ENCODE peak calls at places on chromosomes 5 and 9, in four cellular contexts. Y is GM23338, N is HCT116, K is GM12878. R is an unnamed sample.

GRCh38 chr9:36572515-36573418 is at the start of gene MELK:
- DNase-seq in Y (peak), N (peak), K (no peak), R (peak)

GRCh38 chr5:42677156-42677842 is 79.3 kb upstream of the CCDC152 start:
- DNase-seq in Y (no peak), N (no peak), K (no peak), R (no peak)

GRCh38 chr5:96641368-96641767 is 20.8 kb upstream of the CAST start:
- DNase-seq in Y (no peak), N (no peak), K (no peak), R (no peak)

GRCh38 chr5:109406719-109407118 is 3.1 kb downstream of the PJA2 start:
- DNase-seq in Y (no peak), N (no peak), K (no peak), R (no peak)

GRCh38 chr5:159877894-159878448 is 38.3 kb upstream of the ADRA1B start:
- DNase-seq in Y (no peak), N (no peak), K (no peak), R (no peak)

GRCh38 chr5:139912804-139913203 is 117.2 kb downstream of the PSD2 start:
- DNase-seq in Y (no peak), N (no peak), K (no peak), R (no peak)

GRCh38 chr5:171067540-171068130 is 205.8 kb downstream of the RANBP17 start:
- DNase-seq in Y (no peak), N (no peak), K (no peak), R (no peak)

GRCh38 chr5:150441813-150442698 is 7.5 kb downstream of the RPS14 start:
- DNase-seq in Y (peak), N (no peak), K (no peak), R (no peak)

GRCh38 chr9:15746905-15747304 is 194.1 kb downstream of the CCDC171 start:
- DNase-seq in Y (peak), N (no peak), K (no peak), R (no peak)

GRCh38 chr5:96852769-96853168 is 23.5 kb upstream of the ERAP2 start:
- DNase-seq in Y (no peak), N (no peak), K (no peak), R (no peak)

GRCh38 chr5:54964405-54964804 is 21.0 kb downstream of the ESM1 start:
- DNase-seq in Y (no peak), N (no peak), K (no peak), R (no peak)

GRCh38 chr9:81575976-81576375 is 113.4 kb downstream of the TLE1 start:
- DNase-seq in Y (no peak), N (no peak), K (no peak), R (no peak)

GRCh38 chr9:31347082-31347617 is 1037.3 kb upstream of the ACO1 start:
- DNase-seq in Y (peak), N (no peak), K (peak), R (no peak)

GRCh38 chr5:148033138-148033537 is 30.6 kb upstream of the SPINK5 start:
- DNase-seq in Y (peak), N (no peak), K (no peak), R (no peak)

GRCh38 chr9:92440751-92441046 is 16.4 kb upstream of the OMD start:
- DNase-seq in Y (no peak), N (no peak), K (peak), R (no peak)

GRCh38 chr5:108141676-108142075 is 240.2 kb downstream of the FBXL17 start:
- DNase-seq in Y (no peak), N (no peak), K (no peak), R (no peak)

GRCh38 chr5:116313366-116313765 is 228.5 kb downstream of the COMMD10 start:
- DNase-seq in Y (no peak), N (no peak), K (no peak), R (no peak)

GRCh38 chr9:124480621-124480981 is 26.6 kb downstream of the NR5A1 start:
- DNase-seq in Y (peak), N (peak), K (no peak), R (no peak)

GRCh38 chr5:766666-767431 is 17.7 kb downstream of the ZDHHC11B start:
- DNase-seq in Y (no peak), N (no peak), K (no peak), R (no peak)

GRCh38 chr5:65861830-65862241 is 64.5 kb upstream of the ERBIN start:
- DNase-seq in Y (no peak), N (peak), K (no peak), R (no peak)

GRCh38 chr5:92599217-92599810 is 981.7 kb downstream of the NR2F1-AS1 start:
- DNase-seq in Y (no peak), N (no peak), K (no peak), R (peak)

GRCh38 chr9:113678874-113679273 is 197.2 kb upstream of the ZNF618 start:
- DNase-seq in Y (no peak), N (no peak), K (no peak), R (no peak)

GRCh38 chr5:56325039-56325438 is 91.9 kb upstream of the ANKRD55 start:
- DNase-seq in Y (no peak), N (no peak), K (no peak), R (no peak)

GRCh38 chr9:128107971-128108783 is 19.4 kb downstream of the PTGES2 start:
- DNase-seq in Y (no peak), N (no peak), K (no peak), R (no peak)

GRCh38 chr5:20276061-20276958 is 288.3 kb upstream of the CDH18 start:
- DNase-seq in Y (peak), N (no peak), K (no peak), R (no peak)

GRCh38 chr9:134325096-134325812 is 1.0 kb upstream of the RXRA start:
- DNase-seq in Y (peak), N (no peak), K (no peak), R (peak)

GRCh38 chr5:172276214-172276613 is 7.3 kb downstream of the UBTD2 start:
- DNase-seq in Y (no peak), N (no peak), K (no peak), R (no peak)

GRCh38 chr9:41229408-41230401 is 40.6 kb upstream of the ZNG1F start:
- DNase-seq in Y (peak), N (no peak), K (peak), R (no peak)

GRCh38 chr9:105132006-105132405 is 112.4 kb upstream of the SLC44A1 start:
- DNase-seq in Y (no peak), N (no peak), K (no peak), R (no peak)

GRCh38 chr5:171562822-171563221 is 143.4 kb downstream of the FGF18 start:
- DNase-seq in Y (no peak), N (no peak), K (no peak), R (no peak)

GRCh38 chr9:112546149-112547012 is 59.8 kb downstream of the KIAA1958 start:
- DNase-seq in Y (peak), N (no peak), K (no peak), R (no peak)

GRCh38 chr5:181043285-181044092 is 3.4 kb downstream of the BTNL9 start:
- DNase-seq in Y (no peak), N (no peak), K (no peak), R (no peak)
- TF ChIP-seq CTCF in Y (peak), N (peak), K (peak), R (no peak)

GRCh38 chr9:135948446-135948845 is 12.7 kb downstream of the UBAC1 start:
- DNase-seq in Y (no peak), N (no peak), K (no peak), R (no peak)
- TF ChIP-seq POLR2AphosphoS5 in Y (no peak), N (no peak), K (no peak), R (no peak)

GRCh38 chr5:91379602-91380490 is 3.3 kb downstream of the ARRDC3 start:
- DNase-seq in Y (peak), N (peak), K (peak), R (peak)
- TF ChIP-seq CTCF in Y (no peak), N (no peak), K (no peak), R (no peak)

GRCh38 chr5:125587631-125588030 is 835.6 kb upstream of the GRAMD2B start:
- DNase-seq in Y (no peak), N (no peak), K (no peak), R (no peak)

GRCh38 chr5:125578551-125578950 is 832.1 kb upstream of the ZNF608 start:
- DNase-seq in Y (no peak), N (no peak), K (no peak), R (no peak)

GRCh38 chr5:125583291-125583690 is 836.9 kb upstream of the ZNF608 start:
- DNase-seq in Y (no peak), N (no peak), K (no peak), R (no peak)

GRCh38 chr5:125582358-125582757 is 835.9 kb upstream of the ZNF608 start:
- DNase-seq in Y (no peak), N (no peak), K (no peak), R (no peak)

GRCh38 chr5:125584119-125584518 is 837.7 kb upstream of the ZNF608 start:
- DNase-seq in Y (no peak), N (no peak), K (no peak), R (no peak)
- TF ChIP-seq POLR2AphosphoS5 in Y (no peak), N (no peak), K (no peak), R (no peak)

GRCh38 chr9:32704343-32704742 is 68.9 kb upstream of the TAF1L start:
- DNase-seq in Y (peak), N (no peak), K (no peak), R (no peak)

GRCh38 chr9:32705059-32705458 is 69.6 kb upstream of the TAF1L start:
- DNase-seq in Y (no peak), N (no peak), K (no peak), R (no peak)

GRCh38 chr9:32706004-32706749 is 70.7 kb upstream of the TAF1L start:
- DNase-seq in Y (peak), N (no peak), K (no peak), R (no peak)

GRCh38 chr9:32701321-32702022 is 66.0 kb upstream of the TAF1L start:
- DNase-seq in Y (no peak), N (no peak), K (no peak), R (no peak)

GRCh38 chr9:32703635-32704034 is 68.2 kb upstream of the TAF1L start:
- DNase-seq in Y (peak), N (no peak), K (no peak), R (no peak)
- TF ChIP-seq CTCF in Y (peak), N (peak), K (peak), R (no peak)

DNA sequence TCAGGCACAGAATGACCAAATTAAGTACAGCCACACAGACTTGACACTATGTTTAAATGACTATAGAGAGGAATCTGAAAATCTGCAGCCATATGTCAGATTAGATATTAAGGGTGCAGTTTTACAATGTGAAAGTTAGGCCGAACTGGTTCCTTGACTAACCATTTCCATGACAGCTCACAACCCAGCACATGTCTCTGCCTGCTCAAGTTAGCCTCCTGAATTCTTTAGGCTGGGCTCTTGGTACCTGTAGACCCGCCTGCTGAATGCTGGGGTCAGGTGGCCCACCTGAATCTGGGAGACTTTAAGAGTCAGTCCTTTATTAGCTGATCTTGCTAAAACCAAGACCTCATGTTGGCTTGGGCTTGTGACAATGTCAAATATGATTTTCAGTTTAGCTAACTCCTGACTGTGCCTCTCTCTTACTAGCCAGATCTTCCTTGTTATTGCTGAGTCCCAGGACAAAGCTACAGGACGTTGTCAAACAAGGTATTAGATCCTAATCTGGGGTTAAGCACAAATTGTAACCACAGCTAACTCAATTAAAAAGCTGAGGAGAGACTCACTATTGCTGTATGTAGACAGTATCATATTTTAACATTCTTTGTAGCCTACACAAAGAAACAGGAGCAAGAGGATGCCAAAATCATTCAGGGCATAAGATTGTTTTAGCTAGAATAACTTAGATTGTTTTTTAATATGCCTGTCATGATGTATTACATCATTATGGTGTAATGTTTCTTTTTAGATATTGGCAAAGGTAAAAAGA is 490.9 kb downstream of the SEMA5A start:
- DNase-seq in Y (no peak), N (no peak), K (no peak), R (no peak)
- TF ChIP-seq POLR2AphosphoS5 in Y (no peak), N (no peak), K (no peak), R (no peak)

GRCh38 chr5:119578937-119579336 is 50.4 kb upstream of the FAM170A start:
- DNase-seq in Y (peak), N (peak), K (no peak), R (peak)
- TF ChIP-seq CTCF in Y (peak), N (peak), K (peak), R (no peak)

GRCh38 chr5:135369952-135370351 is 29.1 kb downstream of the MACROH2A1 start:
- DNase-seq in Y (no peak), N (no peak), K (no peak), R (no peak)

GRCh38 chr5:135365281-135365680 is 33.8 kb downstream of the MACROH2A1 start:
- DNase-seq in Y (no peak), N (no peak), K (no peak), R (no peak)

GRCh38 chr5:135367070-135367469 is 32.0 kb downstream of the MACROH2A1 start:
- DNase-seq in Y (no peak), N (no peak), K (no peak), R (no peak)

GRCh38 chr5:135364416-135365262 is 34.4 kb downstream of the MACROH2A1 start:
- DNase-seq in Y (no peak), N (no peak), K (no peak), R (no peak)

GRCh38 chr5:135367554-135367953 is 31.5 kb downstream of the MACROH2A1 start:
- DNase-seq in Y (no peak), N (no peak), K (no peak), R (no peak)
- TF ChIP-seq POLR2AphosphoS5 in Y (no peak), N (no peak), K (no peak), R (no peak)

GRCh38 chr5:74336286-74336685 is 304.2 kb downstream of the ENC1 start:
- DNase-seq in Y (peak), N (no peak), K (no peak), R (no peak)
- TF ChIP-seq CTCF in Y (peak), N (peak), K (no peak), R (no peak)